ENCODE peak calls at places on chromosomes 11 and 22, in six cellular contexts. W is CD8-positive, alpha-beta T cell; P is aorta; L is esophagus squamous epithelium; N is MM.1S; G is neuronal stem cell. O is an unnamed sample.

GRCh38 chr11:6606471-6607189 is 3.1 kb downstream of the ILK start:
- DNase-seq in N (peak), P (peak), G (peak), L (no peak), W (no peak), O (peak)

GRCh38 chr11:10261821-10262220 is 32.2 kb downstream of the SBF2 start:
- DNase-seq in P (no peak), G (no peak), N (no peak), W (no peak), L (no peak), O (no peak)

GRCh38 chr11:133506023-133506422 is 26.3 kb downstream of the OPCML start:
- DNase-seq in W (no peak), L (no peak), N (no peak), P (no peak), G (no peak), O (no peak)

GRCh38 chr11:22832315-22833041 is 2.9 kb upstream of the SVIP start:
- DNase-seq in N (no peak), G (no peak), L (no peak), W (no peak), P (no peak), O (no peak)

GRCh38 chr11:129814244-129814992 is 1.2 kb upstream of the TMEM45B start:
- DNase-seq in P (no peak), W (peak), G (no peak), N (no peak), L (no peak), O (no peak)

GRCh38 chr11:112016088-112016764 is 9.0 kb upstream of the DLAT start:
- DNase-seq in L (no peak), G (no peak), N (peak), W (no peak), P (no peak), O (no peak)

GRCh38 chr11:112555491-112556364 is 295.1 kb upstream of the PLET1 start:
- DNase-seq in L (no peak), W (peak), P (peak), N (no peak), G (peak), O (no peak)

GRCh38 chr22:23399367-23400285 is 180.5 kb downstream of the IGLL1 start:
- DNase-seq in N (no peak), L (no peak), W (no peak), P (peak), G (no peak), O (no peak)

GRCh38 chr22:37676691-37677627 is 1.5 kb downstream of the LGALS1 start:
- DNase-seq in L (peak), G (peak), P (peak), W (peak), N (peak), O (peak)

GRCh38 chr11:17641792-17642350 is 77.5 kb upstream of the MYOD1 start:
- DNase-seq in W (no peak), G (no peak), P (no peak), L (no peak), N (no peak), O (no peak)

GRCh38 chr11:70532728-70533127 is 134.4 kb downstream of the CTTN start:
- DNase-seq in P (peak), W (no peak), L (no peak), G (no peak), N (no peak), O (no peak)

GRCh38 chr11:46149826-46150225 is 28.6 kb upstream of the PHF21A start:
- DNase-seq in L (no peak), W (no peak), P (no peak), N (no peak), G (no peak), O (no peak)

GRCh38 chr11:78567209-78567608 is 7.5 kb downstream of the NARS2 start:
- DNase-seq in L (no peak), N (no peak), G (no peak), W (no peak), P (no peak), O (no peak)

GRCh38 chr11:44837650-44838049 is 110.9 kb downstream of the TSPAN18 start:
- DNase-seq in G (no peak), L (no peak), W (no peak), P (no peak), N (no peak), O (no peak)

GRCh38 chr11:76263657-76264056 is 57.4 kb upstream of the WNT11 start:
- DNase-seq in W (no peak), G (no peak), N (no peak), P (no peak), L (no peak), O (no peak)

GRCh38 chr22:18078329-18079041 is 695 bp downstream of the PEX26 start:
- DNase-seq in N (peak), G (no peak), L (no peak), W (no peak), P (peak), O (no peak)

GRCh38 chr22:45638834-45639746 is 32.5 kb upstream of the ATXN10 start:
- DNase-seq in W (no peak), N (no peak), L (peak), P (peak), G (no peak), O (no peak)

GRCh38 chr22:38040953-38041759 is 16.0 kb upstream of the PICK1 start:
- DNase-seq in G (no peak), W (no peak), P (no peak), N (no peak), L (no peak), O (no peak)

GRCh38 chr22:17994424-17995108 is 29.8 kb downstream of the MICAL3 start:
- DNase-seq in L (no peak), P (no peak), G (no peak), W (no peak), N (no peak), O (no peak)

GRCh38 chr11:130162733-130163132 is 3.2 kb downstream of the ST14 start:
- DNase-seq in P (no peak), L (no peak), N (peak), W (no peak), G (no peak), O (no peak)

GRCh38 chr22:33746501-33746928 is 173.8 kb downstream of the LARGE1 start:
- DNase-seq in N (no peak), W (no peak), G (no peak), L (no peak), P (no peak), O (no peak)

GRCh38 chr22:36244522-36245391 is 5.4 kb upstream of the APOL2 start:
- DNase-seq in N (no peak), W (no peak), P (no peak), G (no peak), L (no peak), O (peak)

GRCh38 chr11:50412832-50413231 is 380.2 kb downstream of the OR4C45 start:
- DNase-seq in G (no peak), P (peak), N (no peak), W (no peak), L (no peak), O (peak)

GRCh38 chr11:130068546-130068985 is 1.1 kb upstream of the APLP2 start:
- DNase-seq in L (no peak), W (no peak), N (no peak), G (no peak), P (no peak), O (no peak)

GRCh38 chr11:959608-960007 is 33.9 kb downstream of the AP2A2 start:
- DNase-seq in W (no peak), N (no peak), G (no peak), L (no peak), P (no peak), O (no peak)

GRCh38 chr11:134950692-134951304 is 538.8 kb upstream of the B3GAT1 start:
- DNase-seq in G (no peak), P (no peak), W (no peak), N (no peak), L (no peak), O (no peak)
- H3K4me3 ChIP-seq in G (no peak), P (no peak), W (no peak), N (no peak), L (no peak), O (no peak)

DNA sequence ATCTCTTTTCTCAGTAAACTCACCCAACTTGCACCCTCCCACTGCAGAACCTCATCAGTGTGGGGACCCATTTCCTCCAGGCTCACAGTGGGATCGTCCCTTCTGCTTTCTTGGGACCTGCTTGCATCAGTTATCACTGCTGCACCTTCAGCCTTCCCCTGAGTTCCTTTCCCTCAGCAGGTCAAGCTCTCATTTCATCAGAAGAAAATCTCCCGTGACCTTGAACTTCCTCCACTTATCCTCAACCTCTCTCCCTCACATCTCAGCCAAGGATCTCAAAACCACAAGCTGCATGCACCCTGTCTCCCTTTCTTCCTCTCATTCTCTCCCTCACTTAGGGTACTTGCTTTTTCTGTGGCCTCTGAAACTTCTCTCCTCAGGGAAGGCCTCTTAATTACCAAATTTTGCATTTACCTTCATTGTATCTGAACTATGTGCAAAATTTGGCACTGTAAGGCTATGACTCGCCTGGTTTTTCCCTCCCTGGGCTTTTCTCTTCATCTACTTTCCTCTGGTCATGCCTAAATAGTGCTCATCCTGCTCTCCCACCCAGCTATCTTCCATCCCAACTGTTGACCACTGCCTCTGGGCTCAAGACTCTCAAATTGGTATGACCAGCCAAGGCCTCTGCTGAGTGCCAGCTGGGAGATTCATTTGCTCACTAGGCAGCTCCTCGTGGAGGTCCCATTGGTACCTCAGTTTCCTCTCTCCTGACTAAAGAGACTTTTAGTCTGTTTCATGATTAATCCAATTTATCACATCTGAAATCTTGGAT is 2.7 kb upstream of the RCE1 start:
- DNase-seq in L (no peak), G (no peak), W (no peak), N (no peak), P (no peak), O (peak)
- H3K27ac ChIP-seq in L (no peak), G (no peak), W (no peak), N (no peak), P (no peak), O (no peak)

GRCh38 chr11:117020873-117021564 is 77.2 kb downstream of the SIK3 start:
- DNase-seq in P (no peak), N (no peak), L (no peak), G (no peak), W (no peak), O (no peak)
- H3K4me3 ChIP-seq in P (no peak), N (no peak), L (no peak), G (no peak), W (no peak), O (no peak)

GRCh38 chr11:47983464-47984397 is 3.4 kb downstream of the PTPRJ start:
- DNase-seq in N (peak), W (no peak), L (no peak), P (no peak), G (no peak), O (no peak)
- H3K27ac ChIP-seq in N (peak), W (no peak), L (peak), P (no peak), G (no peak), O (no peak)

GRCh38 chr11:102730036-102730815 is 5.5 kb upstream of the MMP8 start:
- DNase-seq in G (no peak), N (no peak), L (no peak), W (no peak), P (no peak), O (no peak)
- H3K4me3 ChIP-seq in G (no peak), N (no peak), L (no peak), W (no peak), P (no peak), O (no peak)

DNA sequence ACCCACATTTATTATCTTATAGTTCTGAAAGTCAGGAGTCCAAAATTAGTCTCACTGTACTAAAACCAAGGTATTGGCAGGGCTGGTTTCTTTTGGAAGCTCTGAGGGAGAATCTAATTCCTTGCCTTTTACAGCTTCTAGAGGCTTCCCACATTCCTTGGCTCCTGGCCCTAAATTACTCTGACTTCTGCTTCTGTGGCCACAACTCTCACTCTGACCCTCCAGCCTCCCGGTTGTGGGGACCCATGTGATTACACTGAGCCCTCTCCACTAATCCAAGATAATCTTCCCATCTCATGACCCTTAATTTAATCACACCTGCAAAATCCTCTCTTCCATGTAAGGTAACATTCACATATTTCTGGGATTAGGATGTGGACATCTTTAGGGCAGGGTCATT is 110.9 kb downstream of the ARL14EP start:
- DNase-seq in G (no peak), L (no peak), N (no peak), W (no peak), P (no peak), O (no peak)
- H3K27ac ChIP-seq in G (no peak), L (no peak), N (no peak), W (no peak), P (peak), O (no peak)

GRCh38 chr11:43545610-43546009 is 134.9 kb upstream of the HSD17B12 start:
- DNase-seq in L (no peak), P (no peak), W (no peak), N (no peak), G (no peak), O (no peak)

GRCh38 chr11:43547411-43547718 is 133.2 kb upstream of the HSD17B12 start:
- DNase-seq in L (no peak), P (no peak), N (no peak), W (no peak), G (no peak), O (no peak)

GRCh38 chr11:43548921-43549320 is 131.6 kb upstream of the HSD17B12 start:
- DNase-seq in P (no peak), W (no peak), L (no peak), N (no peak), G (no peak), O (no peak)

GRCh38 chr11:43547900-43548381 is 132.6 kb upstream of the HSD17B12 start:
- DNase-seq in W (no peak), G (no peak), N (no peak), P (no peak), L (no peak), O (no peak)

DNA sequence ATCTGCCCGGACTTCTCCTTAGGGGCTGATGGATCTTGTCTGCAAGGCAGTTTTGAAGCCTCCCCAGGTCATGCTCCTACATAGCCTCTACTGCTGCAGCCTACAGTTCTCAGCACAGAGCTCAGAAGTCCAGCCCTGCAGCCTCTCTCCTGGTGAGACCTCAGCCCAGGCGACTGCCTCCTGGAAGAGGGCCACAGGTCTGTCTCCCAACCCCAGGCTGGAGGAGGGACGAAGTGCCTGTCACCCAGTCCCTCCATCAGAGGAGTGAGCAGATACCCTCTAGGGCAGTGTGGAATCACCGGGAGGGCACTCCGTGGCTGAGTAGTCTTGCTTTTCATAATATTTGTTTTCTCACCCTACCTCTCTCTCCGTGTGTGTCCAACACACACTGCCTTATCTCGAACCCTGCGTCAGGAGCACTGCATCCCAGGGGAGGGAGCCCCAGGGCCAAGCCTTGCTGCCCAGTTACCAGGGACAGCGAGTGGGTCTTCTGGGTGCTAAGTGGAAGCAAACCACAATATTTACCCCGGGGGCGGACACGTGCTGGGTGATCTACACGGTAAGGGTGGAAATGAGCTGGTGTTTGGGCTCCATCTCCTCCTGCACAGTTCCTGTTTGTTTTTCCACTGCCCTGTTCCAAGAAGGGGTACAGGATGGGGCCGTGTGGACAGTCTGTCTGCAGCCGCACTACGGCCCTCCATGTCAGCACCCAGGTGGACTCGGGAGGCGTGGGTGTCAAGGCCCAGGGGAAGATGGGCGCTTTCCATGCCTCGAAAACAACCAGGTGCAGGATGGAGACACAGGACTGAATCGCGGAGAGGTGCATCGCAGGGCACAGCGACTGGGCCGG is 133.8 kb upstream of the HSD17B12 start:
- DNase-seq in G (no peak), W (no peak), P (no peak), N (no peak), L (no peak), O (no peak)
- H3K4me3 ChIP-seq in G (peak), W (no peak), P (no peak), N (no peak), L (peak), O (peak)

DNA sequence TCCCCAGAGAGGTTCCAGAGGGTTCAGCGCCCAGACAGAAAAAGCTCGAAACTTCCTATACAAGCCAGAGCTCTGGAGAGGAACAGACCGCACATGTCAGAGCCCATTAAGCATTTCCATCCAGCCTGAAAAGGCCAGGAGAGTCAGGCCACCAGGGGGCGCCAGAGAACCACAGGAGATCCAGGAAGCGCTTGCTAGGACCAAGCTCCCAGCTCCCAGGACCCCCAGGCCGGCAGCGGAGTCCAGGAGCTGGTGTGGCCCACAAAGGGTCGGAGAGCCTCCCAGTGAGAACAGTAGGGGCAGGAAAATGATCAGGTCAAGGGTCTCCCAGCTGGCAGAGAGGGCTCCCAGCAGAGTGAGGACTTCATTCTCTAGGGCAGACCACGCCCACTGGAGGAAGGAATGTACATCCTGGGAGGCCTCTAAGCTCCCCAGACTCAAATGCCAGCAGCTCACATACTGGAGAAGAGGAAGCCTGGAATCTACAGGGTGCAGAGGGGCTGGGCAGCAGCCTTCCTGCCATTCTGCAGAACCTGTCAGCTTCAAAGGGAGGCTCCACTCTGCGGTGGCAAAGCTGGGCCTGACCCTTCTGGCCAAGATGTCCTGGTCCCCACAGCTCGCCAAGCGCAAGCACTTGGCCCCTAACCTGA is 2.1 kb upstream of the MEI1 start:
- DNase-seq in N (peak), W (peak), L (peak), G (peak), P (peak), O (peak)
- H3K27ac ChIP-seq in N (no peak), W (no peak), L (peak), G (peak), P (no peak), O (no peak)

DNA sequence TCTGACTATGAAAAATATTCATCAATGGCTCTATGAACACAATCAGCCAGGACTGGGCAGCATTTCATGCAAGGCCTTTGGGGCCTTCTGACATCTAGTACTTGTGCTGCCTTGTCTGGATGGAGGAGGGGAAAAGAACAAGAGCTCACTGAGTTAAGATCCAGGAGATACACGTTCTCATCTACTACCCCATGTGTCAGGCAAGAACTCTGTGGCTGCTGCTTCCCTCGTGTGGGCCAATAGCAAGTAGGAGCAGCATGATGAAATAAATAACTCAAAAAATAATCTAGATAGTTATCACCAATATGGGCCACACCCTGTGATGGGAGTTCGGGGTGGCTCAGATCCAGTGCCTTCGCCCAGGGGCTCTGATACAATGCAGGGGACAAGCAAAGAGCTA is 7.3 kb downstream of the KCNE3 start:
- DNase-seq in W (no peak), P (no peak), L (no peak), N (no peak), G (no peak), O (no peak)
- H3K4me3 ChIP-seq in W (no peak), P (no peak), L (no peak), N (no peak), G (no peak), O (no peak)

GRCh38 chr22:19719488-19720021 is 3.8 kb upstream of the GP1BB start:
- DNase-seq in P (no peak), W (no peak), G (no peak), N (no peak), L (no peak), O (no peak)
- H3K27ac ChIP-seq in P (no peak), W (no peak), G (no peak), N (no peak), L (no peak), O (peak)

O was measured in coronary artery.